ENCODE peak calls at places on chromosomes 12 and 14, in nine cellular contexts. R is stomach, E is endothelial cell of umbilical vein, A is transverse colon, T is spleen, X is upper lobe of left lung, C is HCT116, O is K562, K is suprapubic skin. Z is an unnamed sample. For H3K4me1, the result is how much of the 10 kb centered on the place peaks cover.

GRCh38 chr12:106133136-106134087 is 5.3 kb downstream of the NUAK1 start:
- DNase-seq in T (no peak), O (no peak), E (no peak), A (no peak), R (no peak), X (no peak), C (no peak), K (no peak), Z (no peak)

GRCh38 chr12:52521175-52521574 is 981 bp upstream of the KRT5 start:
- DNase-seq in X (no peak), T (no peak), C (peak), K (peak), R (peak), O (no peak), E (no peak), A (no peak), Z (no peak)

GRCh38 chr12:91273542-91273941 is 90.9 kb upstream of the DCN start:
- DNase-seq in T (no peak), C (no peak), X (peak), A (no peak), R (no peak), O (no peak), E (no peak), K (no peak), Z (no peak)

GRCh38 chr12:53560386-53560785 is 53.1 kb upstream of the NPFF start:
- DNase-seq in X (no peak), T (no peak), O (no peak), C (no peak), K (no peak), R (no peak), A (no peak), E (peak), Z (no peak)

GRCh38 chr12:69254857-69255256 is 15.5 kb downstream of the CPSF6 start:
- DNase-seq in C (no peak), T (no peak), K (no peak), A (no peak), O (no peak), E (no peak), R (no peak), X (no peak), Z (no peak)

GRCh38 chr12:51886021-51886710 is 1.7 kb upstream of the ANKRD33 start:
- DNase-seq in K (peak), X (peak), C (no peak), T (peak), E (peak), O (no peak), R (no peak), A (peak), Z (peak)

GRCh38 chr12:33265900-33266299 is 173.7 kb downstream of the SYT10 start:
- DNase-seq in E (no peak), C (no peak), T (no peak), X (no peak), A (no peak), K (no peak), O (no peak), R (no peak), Z (no peak)

GRCh38 chr12:56529656-56530055 is 8.0 kb downstream of the RBMS2 start:
- DNase-seq in E (no peak), A (no peak), O (no peak), K (no peak), X (no peak), R (no peak), T (no peak), C (no peak), Z (no peak)

GRCh38 chr12:69278814-69279782 is 39.7 kb downstream of the CPSF6 start:
- DNase-seq in R (no peak), O (no peak), T (no peak), C (no peak), K (no peak), E (no peak), X (no peak), A (no peak), Z (no peak)

GRCh38 chr14:50610465-50610864 is 50.5 kb downstream of the ATL1 start:
- DNase-seq in R (no peak), O (no peak), X (no peak), T (no peak), E (no peak), C (no peak), K (no peak), A (no peak), Z (no peak)

GRCh38 chr12:46627686-46628085 is 198.1 kb downstream of the SLC38A4 start:
- DNase-seq in X (no peak), C (no peak), R (no peak), K (no peak), A (no peak), T (no peak), O (no peak), E (no peak), Z (no peak)

GRCh38 chr12:77407951-77408350 is 342.6 kb upstream of the E2F7 start:
- DNase-seq in X (no peak), O (no peak), R (no peak), T (no peak), K (no peak), A (no peak), C (no peak), E (no peak), Z (no peak)

GRCh38 chr12:50518129-50518528 is 13.3 kb downstream of the DIP2B start:
- DNase-seq in C (no peak), R (no peak), A (no peak), T (peak), O (no peak), K (no peak), E (no peak), X (no peak), Z (no peak)

GRCh38 chr14:44846232-44846824 is 115.4 kb downstream of the KLHL28 start:
- DNase-seq in A (no peak), O (peak), C (peak), X (no peak), T (no peak), R (no peak), E (peak), K (no peak), Z (no peak)

GRCh38 chr12:67795235-67795634 is 146.7 kb downstream of the DYRK2 start:
- DNase-seq in X (no peak), A (no peak), T (no peak), C (no peak), O (no peak), R (no peak), K (no peak), E (no peak), Z (no peak)

GRCh38 chr12:5222011-5222461 is 178.4 kb downstream of the KCNA5 start:
- DNase-seq in X (no peak), A (no peak), E (no peak), C (no peak), O (no peak), R (no peak), K (no peak), T (no peak), Z (no peak)

GRCh38 chr12:25972783-25973182 is 14.3 kb downstream of the RASSF8 start:
- DNase-seq in E (no peak), A (no peak), K (no peak), R (no peak), T (no peak), O (no peak), X (no peak), C (no peak), Z (no peak)

GRCh38 chr12:123102381-123102780 is 48.5 kb downstream of the PITPNM2 start:
- DNase-seq in A (no peak), R (no peak), X (no peak), O (no peak), K (no peak), E (no peak), C (no peak), T (no peak), Z (no peak)

GRCh38 chr12:99686142-99686541 is 38.6 kb downstream of the GARIN6 start:
- DNase-seq in C (no peak), A (no peak), O (no peak), X (no peak), R (no peak), K (no peak), E (no peak), T (no peak), Z (no peak)

GRCh38 chr14:72651081-72651480 is 242.8 kb downstream of the DPF3 start:
- DNase-seq in K (no peak), T (no peak), R (no peak), A (no peak), O (no peak), E (peak), C (no peak), X (no peak), Z (no peak)

DNA sequence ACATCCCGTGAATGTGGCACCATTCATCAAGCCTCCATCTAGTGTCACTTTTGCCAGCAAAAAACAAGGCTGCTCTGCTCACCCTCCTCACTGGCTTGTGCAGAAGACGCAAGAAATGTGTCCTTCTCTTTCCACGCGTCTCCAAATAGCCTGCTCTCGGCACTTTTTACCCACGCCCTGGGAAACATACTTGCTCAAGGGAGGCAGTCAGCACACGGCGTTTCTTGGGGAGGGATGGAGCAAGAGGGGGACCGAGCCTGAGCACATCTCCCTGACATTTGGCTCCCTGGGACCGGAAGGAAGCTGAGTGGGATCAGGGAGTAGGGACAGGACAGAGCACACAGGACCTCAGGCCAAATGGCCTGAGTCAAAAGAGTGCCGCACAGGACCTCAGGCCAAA is 7.3 kb downstream of the BCL11B start:
- DNase-seq in A (no peak), O (no peak), C (no peak), X (no peak), T (peak), K (no peak), R (no peak), E (no peak), Z (no peak)
- H3K4me1 ChIP-seq in A (under half), O (under half), C (under half), X (under half), T (under half), K (half or more), R (under half), E (under half), Z (under half)

GRCh38 chr14:24431569-24432258 is 2.0 kb downstream of the KHNYN start:
- DNase-seq in C (peak), E (peak), K (peak), R (peak), T (peak), O (peak), A (peak), X (peak), Z (peak)
- TF ChIP-seq POLR2AphosphoS5 in C (no peak), E (peak), K (no peak), R (peak), T (peak), O (no peak), A (peak), X (no peak), Z (no peak)

DNA sequence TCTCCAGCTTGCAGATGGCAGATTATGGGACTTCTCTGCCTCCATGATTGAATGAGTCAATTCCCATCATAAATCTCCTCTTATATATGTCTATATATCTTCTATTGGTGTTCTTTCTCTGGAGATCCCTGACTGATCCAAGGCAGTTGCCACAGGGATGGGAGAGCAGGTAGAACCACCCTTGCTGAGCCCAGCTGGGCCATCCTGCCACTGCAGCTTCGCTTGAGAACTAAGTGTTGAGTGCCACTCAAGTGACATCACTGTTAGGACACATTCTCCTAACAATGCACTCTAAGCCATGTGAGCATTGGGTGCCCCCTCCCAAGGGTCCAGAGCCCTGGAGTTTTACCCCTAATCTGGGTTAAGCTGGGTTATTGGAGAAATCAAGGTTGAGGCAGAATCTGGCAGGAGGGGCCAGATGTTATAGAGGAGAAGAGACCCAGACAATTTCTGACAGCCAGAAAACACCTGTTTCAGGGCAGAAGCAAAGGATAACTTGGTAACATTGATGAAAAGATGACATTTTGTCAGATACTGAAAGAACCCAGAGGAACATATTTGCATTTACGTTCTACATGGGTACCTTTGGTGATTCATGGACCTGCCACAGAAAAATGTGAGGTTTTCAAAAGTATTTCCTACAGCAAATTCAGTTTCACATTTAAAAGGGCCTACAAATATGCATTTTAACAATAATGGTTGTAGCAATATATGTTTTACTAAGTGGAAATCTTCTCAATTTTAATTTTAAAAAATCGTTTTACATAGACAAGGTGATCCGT is 57.2 kb upstream of the MAX start:
- DNase-seq in X (no peak), O (no peak), C (no peak), A (no peak), E (no peak), K (no peak), T (no peak), R (no peak), Z (no peak)
- TF ChIP-seq POLR2A in X (no peak), O (no peak), C (no peak), A (no peak), E (no peak), K (no peak), T (no peak), R (no peak), Z (no peak)

DNA sequence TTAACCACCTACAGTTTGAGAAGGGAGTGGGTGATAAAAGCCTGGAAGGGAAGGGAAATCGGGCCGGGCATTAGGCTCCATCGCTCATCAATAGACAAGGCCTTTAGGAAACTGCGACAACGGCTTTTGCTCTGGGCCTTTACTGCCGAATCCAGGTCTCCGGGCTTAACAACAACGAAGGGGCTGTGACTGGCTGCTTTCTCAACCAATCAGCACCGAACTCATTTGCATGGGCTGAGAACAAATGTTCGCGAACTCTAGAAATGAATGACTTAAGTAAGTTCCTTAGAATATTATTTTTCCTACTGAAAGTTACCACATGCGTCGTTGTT is 263 bp upstream of the RNU7-1 start:
- DNase-seq in C (peak), K (peak), R (peak), X (peak), A (peak), T (peak), O (peak), E (no peak), Z (peak)
- H3K4me1 ChIP-seq in C (half or more), K (under half), R (half or more), X (under half), A (under half), T (half or more), O (half or more), E (under half), Z (under half)

GRCh38 chr12:45231515-45232145 is 15.7 kb downstream of the ANO6 start:
- DNase-seq in K (no peak), T (no peak), R (no peak), O (no peak), A (no peak), C (no peak), E (peak), X (no peak), Z (no peak)

GRCh38 chr12:45232146-45232731 is 16.3 kb downstream of the ANO6 start:
- DNase-seq in E (no peak), X (no peak), K (no peak), C (no peak), R (no peak), O (no peak), T (no peak), A (no peak), Z (no peak)

GRCh38 chr12:45235087-45236025 is 19.5 kb downstream of the ANO6 start:
- DNase-seq in C (peak), K (no peak), A (no peak), O (no peak), X (peak), E (peak), T (no peak), R (no peak), Z (peak)

GRCh38 chr12:45234134-45234865 is 18.4 kb downstream of the ANO6 start:
- DNase-seq in K (no peak), X (no peak), R (no peak), E (peak), T (no peak), A (no peak), C (peak), O (peak), Z (peak)

DNA sequence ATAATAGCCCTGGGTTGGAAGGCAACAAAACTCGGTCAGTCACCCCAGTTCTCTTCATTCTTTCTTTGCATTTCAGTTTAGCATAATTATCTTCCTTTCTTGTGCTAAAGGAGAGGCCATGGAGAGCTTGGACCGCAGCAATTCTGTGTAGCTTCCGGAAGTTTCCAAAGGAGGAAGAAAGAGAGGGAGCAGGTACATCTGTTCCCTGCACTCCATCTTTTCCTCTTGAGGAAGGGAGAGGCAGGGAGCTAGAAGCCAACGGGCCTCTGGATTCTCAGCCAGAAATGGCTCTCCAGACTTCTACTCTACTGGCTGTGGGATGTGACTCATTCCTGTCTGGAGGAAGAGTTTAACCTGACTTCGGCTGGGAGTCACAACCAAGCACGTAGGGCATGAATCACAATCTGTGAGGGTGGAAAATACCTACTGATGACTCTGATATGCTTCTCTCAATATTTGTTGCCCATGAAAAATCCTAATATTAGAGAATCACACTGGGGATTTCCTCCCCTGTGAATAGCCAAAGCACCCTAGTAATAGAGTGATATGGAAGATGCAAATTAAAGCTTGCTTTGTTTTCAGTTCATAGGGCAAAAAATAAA is 17.0 kb downstream of the ANO6 start:
- DNase-seq in X (peak), E (peak), C (peak), A (no peak), O (peak), K (no peak), T (no peak), R (peak), Z (peak)
- TF ChIP-seq POLR2AphosphoS5 in X (peak), E (peak), C (peak), A (peak), O (no peak), K (no peak), T (no peak), R (no peak), Z (peak)

GRCh38 chr12:24835377-24835776 is 113.5 kb downstream of the BCAT1 start:
- DNase-seq in O (no peak), E (no peak), A (no peak), X (no peak), K (no peak), R (no peak), C (no peak), T (no peak), Z (no peak)

GRCh38 chr12:24840046-24840800 is 108.7 kb downstream of the BCAT1 start:
- DNase-seq in E (no peak), C (no peak), K (no peak), X (no peak), O (no peak), A (no peak), T (no peak), R (no peak), Z (no peak)

GRCh38 chr12:24838531-24838950 is 110.4 kb downstream of the BCAT1 start:
- DNase-seq in T (no peak), E (no peak), C (no peak), R (no peak), A (peak), K (no peak), O (no peak), X (peak), Z (peak)

GRCh38 chr12:24833513-24833912 is 115.4 kb downstream of the BCAT1 start:
- DNase-seq in C (no peak), R (no peak), T (no peak), X (no peak), A (no peak), E (no peak), K (no peak), O (no peak), Z (no peak)

GRCh38 chr12:24839268-24839791 is 109.6 kb downstream of the BCAT1 start:
- DNase-seq in R (no peak), C (no peak), X (no peak), O (no peak), T (no peak), A (peak), E (no peak), K (no peak), Z (no peak)
- TF ChIP-seq POLR2A in R (no peak), C (no peak), X (no peak), O (no peak), T (no peak), A (no peak), E (no peak), K (no peak), Z (no peak)

GRCh38 chr12:117090388-117090787 is 8.8 kb downstream of the TESC start:
- DNase-seq in R (no peak), A (no peak), X (no peak), C (no peak), O (no peak), K (no peak), T (no peak), E (no peak), Z (no peak)

GRCh38 chr12:117091758-117092510 is 7.3 kb downstream of the TESC start:
- DNase-seq in R (no peak), A (no peak), T (peak), X (no peak), E (no peak), C (no peak), K (no peak), O (no peak), Z (peak)

GRCh38 chr12:117090816-117091711 is 8.2 kb downstream of the TESC start:
- DNase-seq in O (no peak), X (peak), K (no peak), C (no peak), T (peak), R (peak), E (no peak), A (no peak), Z (no peak)

GRCh38 chr12:117087808-117088207 is 11.4 kb downstream of the TESC start:
- DNase-seq in C (no peak), T (no peak), K (no peak), E (no peak), X (no peak), A (no peak), R (no peak), O (no peak), Z (no peak)

GRCh38 chr12:117089463-117089862 is 9.8 kb downstream of the TESC start:
- DNase-seq in E (no peak), K (no peak), C (no peak), A (no peak), R (no peak), O (no peak), T (no peak), X (no peak), Z (no peak)
- H3K4me1 ChIP-seq in E (under half), K (under half), C (under half), A (under half), R (half or more), O (under half), T (under half), X (under half), Z (under half)

Z was measured in sigmoid colon.